ENCODE peak calls at places on chromosome X, in nine cellular contexts. O is PC-3, J is GM23248, Z is HCT116, B is hepatocyte, P is OCI-LY7, W is MM.1S, I is GM23338, Y is SK-N-SH. A is an unnamed sample.
A peak's percentile ranks its signal among the peaks of the same experiment; 100 is the strongest.

GRCh38 chrX:120671963-120672362 is 42.1 kb upstream of the C1GALT1C1 start:
- DNase-seq in B (no peak), P (no peak), W (no peak), I (no peak), Z (no peak), J (no peak), O (no peak), Y (no peak), A (no peak)

GRCh38 chrX:18654873-18655836 is 16.8 kb downstream of the RS1 start:
- DNase-seq in O (no peak), J (no peak), P (no peak), W (no peak), Y (no peak), B (no peak), Z (no peak), I (no peak), A (no peak)

GRCh38 chrX:19695884-19696283 is 180.6 kb upstream of the MAP3K15 start:
- DNase-seq in Y (no peak), J (no peak), P (no peak), O (peak; percentile 66), W (no peak), I (no peak), B (no peak), Z (no peak), A (no peak)

GRCh38 chrX:11100281-11101035 is 10.7 kb upstream of the HCCS start:
- DNase-seq in Y (peak; percentile 34), J (peak; percentile 75), O (peak; percentile 65), W (no peak), B (peak; percentile 72), I (peak; percentile 60), Z (no peak), P (no peak), A (peak; percentile 59)

GRCh38 chrX:101619336-101619735 is 1.5 kb upstream of the ARMCX6 start:
- DNase-seq in P (peak; percentile 9), I (peak; percentile 63), O (peak; percentile 8), Y (no peak), Z (no peak), J (no peak), B (peak; percentile 48), W (peak; percentile 24), A (peak; percentile 56)

GRCh38 chrX:24081661-24082154 is 27.0 kb downstream of the EIF2S3 start:
- DNase-seq in O (peak; percentile 72), Z (peak; percentile 50), B (peak; percentile 75), W (peak; percentile 53), Y (peak; percentile 51), J (peak; percentile 65), I (peak; percentile 57), P (peak; percentile 65), A (peak; percentile 64)

GRCh38 chrX:124507276-124507675 is 160.9 kb downstream of the SH2D1A start:
- DNase-seq in J (peak; percentile 25), Y (no peak), B (no peak), O (peak; percentile 79), W (no peak), I (no peak), Z (no peak), P (no peak), A (no peak)

GRCh38 chrX:1448793-1449580 is 3.7 kb downstream of the ASMTL start:
- DNase-seq in Z (no peak), B (no peak), Y (no peak), J (no peak), O (no peak), I (no peak), W (no peak), P (no peak), A (no peak)

GRCh38 chrX:9153299-9153698 is 119.4 kb upstream of the FAM9B start:
- DNase-seq in O (peak; percentile 91), P (no peak), Y (no peak), I (no peak), B (no peak), J (peak; percentile 66), Z (no peak), W (no peak), A (no peak)

GRCh38 chrX:74395556-74395955 is 25.7 kb upstream of the SLC16A2 start:
- DNase-seq in W (no peak), Y (no peak), I (no peak), P (no peak), B (no peak), Z (no peak), J (no peak), O (no peak), A (no peak)

GRCh38 chrX:39896951-39897740 is 200.6 kb downstream of the BCOR start:
- DNase-seq in Y (no peak), O (peak; percentile 72), B (peak; percentile 56), J (peak; percentile 81), W (no peak), Z (no peak), P (no peak), I (peak; percentile 65), A (peak; percentile 84)

GRCh38 chrX:66731398-66731797 is 92.5 kb upstream of the EDA2R start:
- DNase-seq in P (peak; percentile 45), B (peak; percentile 14), W (peak; percentile 70), I (peak; percentile 67), Y (peak; percentile 16), Z (no peak), J (peak; percentile 57), O (peak; percentile 34), A (peak; percentile 63)

GRCh38 chrX:45063319-45064095 is 137.2 kb downstream of the DIPK2B start:
- DNase-seq in W (no peak), I (no peak), P (no peak), Y (no peak), O (peak; percentile 87), B (peak; percentile 5), Z (no peak), J (no peak), A (no peak)

GRCh38 chrX:19889582-19890342 is 2.4 kb upstream of the SH3KBP1 start:
- DNase-seq in Y (no peak), P (no peak), J (peak; percentile 70), I (no peak), Z (peak; percentile 37), W (peak; percentile 46), O (peak; percentile 72), B (peak; percentile 69), A (peak; percentile 15)

GRCh38 chrX:139890991-139891700 is 41.7 kb downstream of the ATP11C start:
- DNase-seq in I (no peak), J (peak; percentile 69), O (peak; percentile 83), Z (no peak), W (no peak), B (no peak), Y (no peak), P (no peak), A (no peak)

GRCh38 chrX:100449696-100450606 is 39.9 kb upstream of the PCDH19 start:
- DNase-seq in B (no peak), Y (no peak), Z (no peak), O (peak; percentile 22), W (no peak), P (no peak), J (no peak), I (no peak), A (no peak)

GRCh38 chrX:28586891-28587635 is at the start of gene IL1RAPL1:
- DNase-seq in P (no peak), W (peak; percentile 9), B (peak; percentile 52), Y (no peak), O (peak; percentile 67), J (peak; percentile 38), Z (no peak), I (no peak), A (peak; percentile 42)

GRCh38 chrX:134520860-134521390 is 61.0 kb downstream of the HPRT1 start:
- DNase-seq in Z (peak; percentile 51), B (peak; percentile 57), J (peak; percentile 65), W (peak; percentile 57), P (peak; percentile 41), I (peak; percentile 80), Y (peak; percentile 61), O (peak; percentile 79), A (peak; percentile 64)

DNA sequence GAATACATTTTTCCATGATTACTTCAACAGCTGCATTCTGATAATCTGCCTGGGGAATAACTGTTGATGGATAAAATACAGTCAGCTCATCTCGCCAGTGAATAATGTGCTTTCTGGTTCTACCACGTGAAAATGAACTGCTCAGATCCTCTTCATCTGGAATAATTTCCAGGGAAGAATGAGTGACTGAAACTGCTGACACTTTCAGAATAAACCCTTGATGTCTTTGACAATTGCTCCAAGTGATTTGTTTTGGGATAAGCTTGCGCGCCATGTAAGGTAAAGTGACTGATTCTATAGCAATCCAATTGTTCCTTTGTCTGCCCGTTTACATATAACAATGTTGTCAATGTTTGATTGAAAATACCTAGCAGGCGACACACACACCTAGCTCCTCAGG is 161.4 kb downstream of the RTL9 start:
- DNase-seq in Z (no peak), Y (no peak), I (no peak), W (no peak), P (no peak), J (no peak), O (no peak), B (no peak), A (no peak)
- TF ChIP-seq EZH2phosphoT487 in Z (no peak), Y (no peak), I (no peak), W (no peak), P (no peak), J (no peak), O (no peak), B (no peak), A (no peak)

DNA sequence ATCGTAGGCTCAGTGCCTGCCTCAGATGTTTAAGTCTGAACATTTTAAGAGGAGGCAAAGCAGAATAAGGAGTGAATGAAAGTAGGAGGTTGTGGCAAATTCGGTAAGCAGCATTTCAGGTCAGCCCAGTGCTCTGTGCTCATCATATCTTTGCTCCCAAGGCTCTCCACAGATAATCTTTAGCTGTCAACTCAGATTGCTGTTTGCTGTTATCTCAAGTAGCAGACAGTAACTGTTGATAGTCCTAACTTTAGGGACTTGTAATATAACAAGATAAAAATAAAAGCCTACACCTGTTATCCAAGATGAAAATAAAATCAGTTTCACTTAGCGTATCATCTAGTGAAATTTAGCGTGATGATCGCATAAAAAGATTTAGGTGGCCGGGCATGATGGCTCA is 18.6 kb upstream of the CLTRN start:
- DNase-seq in Y (no peak), J (no peak), O (no peak), I (no peak), B (no peak), P (no peak), W (no peak), Z (no peak), A (no peak)
- H4K20me1 ChIP-seq in Y (peaks cover 38% of the 10 kb centered on the region), J (no peaks in the 10 kb centered on the region), O (no peaks in the 10 kb centered on the region), I (no peaks in the 10 kb centered on the region), B (no peaks in the 10 kb centered on the region), P (no peaks in the 10 kb centered on the region), W (no peaks in the 10 kb centered on the region), Z (no peaks in the 10 kb centered on the region), A (no peaks in the 10 kb centered on the region)

GRCh38 chrX:47168495-47169073 is 23.6 kb downstream of the RBM10 start:
- DNase-seq in O (no peak), Y (no peak), W (no peak), P (no peak), Z (no peak), J (no peak), B (no peak), I (no peak), A (no peak)
- TF ChIP-seq EZH2phosphoT487 in O (no peak), Y (no peak), W (no peak), P (no peak), Z (no peak), J (no peak), B (no peak), I (no peak), A (no peak)

DNA sequence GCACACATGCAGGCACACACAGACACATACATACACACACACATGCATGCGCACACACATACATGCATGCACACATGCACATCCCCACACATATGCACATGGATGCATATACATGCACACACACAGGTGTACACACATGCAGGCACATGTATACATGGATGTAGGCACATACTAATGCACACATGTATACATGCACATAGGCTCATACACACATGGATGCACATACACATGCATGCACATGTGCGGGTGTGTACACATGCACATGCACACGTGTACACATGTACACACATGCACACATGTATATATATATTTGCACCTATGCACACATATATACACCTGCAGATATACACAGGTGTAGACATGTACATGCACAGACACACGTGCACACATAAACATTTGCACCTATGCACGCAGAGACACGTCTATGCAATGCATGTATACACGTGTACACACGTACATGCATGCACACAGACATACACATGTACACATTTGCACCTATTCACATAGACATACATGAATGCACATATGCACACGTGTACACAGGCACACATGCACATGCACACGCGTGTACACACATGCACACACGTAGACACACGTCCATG is 4.0 kb downstream of the PLCXD1 start:
- DNase-seq in Z (no peak), I (no peak), B (no peak), Y (no peak), W (no peak), P (no peak), J (no peak), O (no peak), A (no peak)
- H4K20me1 ChIP-seq in Z (no peaks in the 10 kb centered on the region), I (peaks cover 30% of the 10 kb centered on the region), B (peaks cover 24% of the 10 kb centered on the region), Y (no peaks in the 10 kb centered on the region), W (no peaks in the 10 kb centered on the region), P (no peaks in the 10 kb centered on the region), J (no peaks in the 10 kb centered on the region), O (no peaks in the 10 kb centered on the region), A (peaks cover 29% of the 10 kb centered on the region)

A was measured in neural progenitor cell.